ENCODE peak calls at places on chromosome 20, in nine cellular contexts. U is stomach, P is vagina, W is Peyer's patch, H is HepG2, I is breast epithelium, L is A549, M is spleen, R is esophagus muscularis mucosa. A is an unnamed sample.

GRCh38 chr20:41361757-41362747 is 4.6 kb downstream of the EMILIN3 start:
- DNase-seq in U (no peak), P (no peak), W (peak; percentile 47), H (no peak), I (no peak), L (no peak), M (peak; percentile 64), R (no peak), A (peak; percentile 50)

GRCh38 chr20:20955837-20956236 is 150.3 kb downstream of the LINC00237 start:
- DNase-seq in U (no peak), P (no peak), W (no peak), H (no peak), I (no peak), L (no peak), M (no peak), R (no peak), A (no peak)

GRCh38 chr20:41571006-41571405 is 47.2 kb downstream of the CHD6 start:
- DNase-seq in U (no peak), P (no peak), W (no peak), H (no peak), I (no peak), L (no peak), M (no peak), R (no peak), A (no peak)

GRCh38 chr20:35788796-35789195 is 17.0 kb downstream of the PHF20 start:
- DNase-seq in U (no peak), P (no peak), W (no peak), H (no peak), I (no peak), L (no peak), M (peak; percentile 6), R (no peak), A (no peak)

GRCh38 chr20:10060223-10060622 is 25.4 kb downstream of the ANKEF1 start:
- DNase-seq in U (no peak), P (no peak), W (no peak), H (no peak), I (no peak), L (no peak), M (no peak), R (no peak), A (no peak)

GRCh38 chr20:50815162-50815989 is 20.5 kb downstream of the BCAS4 start:
- DNase-seq in U (no peak), P (no peak), W (no peak), H (no peak), I (no peak), L (no peak), M (no peak), R (no peak), A (no peak)

GRCh38 chr20:5652626-5653573 is 97.3 kb upstream of the SHLD1 start:
- DNase-seq in U (no peak), P (no peak), W (no peak), H (no peak), I (no peak), L (peak; percentile 88), M (no peak), R (no peak), A (no peak)

GRCh38 chr20:5215592-5216304 is 88.9 kb downstream of the CDS2 start:
- DNase-seq in U (no peak), P (no peak), W (no peak), H (no peak), I (no peak), L (no peak), M (no peak), R (no peak), A (no peak)

GRCh38 chr20:49750611-49751396 is 37.1 kb upstream of the B4GALT5 start:
- DNase-seq in U (no peak), P (no peak), W (no peak), H (no peak), I (no peak), L (no peak), M (peak; percentile 80), R (no peak), A (peak; percentile 28)

GRCh38 chr20:8242066-8242465 is 110.0 kb downstream of the PLCB1 start:
- DNase-seq in U (no peak), P (no peak), W (no peak), H (no peak), I (no peak), L (no peak), M (no peak), R (no peak), A (no peak)

GRCh38 chr20:23357767-23358562 is 4.0 kb upstream of the GZF1 start:
- DNase-seq in U (peak; percentile 100), P (peak; percentile 100), W (peak; percentile 100), H (peak; percentile 98), I (peak; percentile 100), L (peak; percentile 100), M (peak; percentile 100), R (peak; percentile 100), A (peak; percentile 100)

GRCh38 chr20:23095504-23095903 is 9.4 kb upstream of the CD93 start:
- DNase-seq in U (no peak), P (no peak), W (no peak), H (no peak), I (no peak), L (no peak), M (no peak), R (no peak), A (no peak)

GRCh38 chr20:41308726-41309413 is 8.7 kb downstream of the ZHX3 start:
- DNase-seq in U (no peak), P (no peak), W (no peak), H (no peak), I (no peak), L (no peak), M (no peak), R (no peak), A (no peak)

GRCh38 chr20:32012159-32012682 is 2.0 kb downstream of the CCM2L start:
- DNase-seq in U (no peak), P (no peak), W (no peak), H (no peak), I (no peak), L (no peak), M (peak; percentile 2), R (no peak), A (no peak)
- H3K27ac ChIP-seq in U (no peak overlapping the region), P (no peak overlapping the region), W (no peak overlapping the region), H (no peak overlapping the region), I (no peak overlapping the region), L (no peak overlapping the region), M (peak overlapping the region; percentile 87), R (no peak overlapping the region), A (no peak overlapping the region)

GRCh38 chr20:29349836-29350235 is 1907.6 kb upstream of the DEFB115 start:
- DNase-seq in U (no peak), P (no peak), W (no peak), H (no peak), I (no peak), L (no peak), M (no peak), R (no peak), A (no peak)
- H3K9me3 ChIP-seq in U (no peaks in the 10 kb centered on the region), P (no peaks in the 10 kb centered on the region), W (no peaks in the 10 kb centered on the region), H (peaks cover 49% of the 10 kb centered on the region), I (peaks cover 15% of the 10 kb centered on the region), L (no peaks in the 10 kb centered on the region), M (no peaks in the 10 kb centered on the region), R (peaks cover 4% of the 10 kb centered on the region), A (no peaks in the 10 kb centered on the region)

DNA sequence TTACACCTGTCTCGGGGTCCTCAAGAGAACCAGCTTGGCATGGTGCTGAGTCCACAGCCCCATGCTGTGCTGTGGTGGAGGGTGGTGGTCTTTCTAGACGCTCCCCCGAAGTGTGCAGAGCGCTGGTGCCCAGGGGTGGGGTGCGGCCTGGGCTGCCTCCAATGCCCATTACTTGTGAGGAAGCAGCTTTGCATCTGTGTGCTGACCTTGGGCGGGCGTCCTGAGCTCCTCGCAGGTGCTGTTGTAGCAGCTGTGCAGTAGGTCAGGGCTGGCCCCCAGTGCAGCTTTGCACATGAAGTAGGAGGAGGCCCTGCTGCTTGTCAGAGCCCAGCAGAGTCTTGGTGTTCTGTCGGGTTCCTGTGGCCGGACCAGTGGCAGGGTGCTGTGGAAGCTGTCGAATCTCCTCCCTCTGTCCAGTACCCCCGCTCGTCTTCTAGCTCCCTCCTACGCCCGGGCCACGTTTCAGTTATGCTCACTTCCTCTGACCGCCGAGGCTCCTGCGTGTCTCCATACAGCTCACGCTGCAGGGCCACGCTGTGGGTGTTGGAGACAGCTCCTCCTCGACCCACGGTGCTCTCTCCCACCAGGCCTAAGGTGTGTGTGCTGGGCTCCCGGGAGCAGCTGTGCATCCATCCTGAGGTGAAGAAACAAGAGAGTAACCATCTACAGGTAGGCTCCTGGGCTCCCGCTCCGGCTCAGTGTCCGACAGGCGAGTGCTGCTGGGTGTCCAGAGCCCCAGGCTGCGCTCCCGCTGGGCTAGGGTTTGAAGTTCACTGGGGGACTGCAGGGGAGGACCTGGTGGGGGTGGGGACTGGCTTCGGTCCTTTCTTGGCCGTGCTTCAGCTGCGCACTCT is 4.1 kb downstream of the RTEL1 start:
- DNase-seq in U (no peak), P (no peak), W (no peak), H (no peak), I (no peak), L (no peak), M (no peak), R (no peak), A (no peak)
- TF ChIP-seq POLR2A in U (no peak), P (no peak), W (no peak), H (no peak), I (no peak), L (no peak), M (no peak), R (no peak), A (no peak)

DNA sequence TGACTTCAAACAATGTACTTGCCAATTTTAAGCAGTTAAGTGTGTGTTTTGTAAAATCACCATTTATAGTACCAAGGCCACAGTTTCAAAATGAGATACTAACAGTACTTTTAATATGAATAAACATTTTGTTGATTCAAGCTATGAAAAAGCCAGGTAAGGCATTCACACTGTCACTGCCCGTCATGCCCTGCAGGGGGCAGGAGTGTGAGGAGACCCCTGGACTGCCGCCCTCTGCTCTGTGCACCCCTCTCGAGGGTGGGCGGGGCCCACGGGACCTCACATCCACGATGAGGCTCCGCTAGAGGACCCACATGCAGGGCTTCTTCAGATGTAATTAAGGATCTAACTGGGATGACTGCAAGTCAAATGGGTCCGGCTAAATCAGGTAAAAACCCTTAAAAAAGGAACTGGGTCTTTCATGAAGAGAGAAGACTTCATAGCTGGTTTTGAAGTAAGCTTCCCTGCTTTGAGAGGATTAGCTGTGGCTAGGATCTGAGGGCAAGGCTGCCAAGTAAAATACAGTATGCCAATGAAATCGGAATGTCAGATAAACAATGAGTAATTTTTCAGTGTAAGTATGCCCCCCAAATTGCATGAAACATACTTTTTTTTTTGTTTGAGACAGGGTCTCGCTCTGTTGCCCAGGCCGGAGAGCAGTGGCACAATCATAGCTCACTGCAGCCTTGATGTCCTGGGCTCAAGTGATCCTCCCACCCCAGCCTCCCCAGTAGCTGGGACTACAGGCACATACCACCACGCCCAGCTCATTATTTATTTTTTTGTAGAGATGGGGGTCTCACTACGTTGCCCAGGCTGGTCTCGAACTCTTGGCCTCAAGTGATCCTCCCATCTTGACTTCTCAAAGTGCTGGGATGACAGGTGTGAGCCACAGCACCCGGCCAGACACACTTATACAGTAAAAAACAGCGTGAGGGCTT is 18.7 kb downstream of the DIDO1 start:
- DNase-seq in U (no peak), P (no peak), W (no peak), H (peak; percentile 58), I (no peak), L (no peak), M (no peak), R (no peak), A (no peak)
- H3K27ac ChIP-seq in U (no peak overlapping the region), P (no peak overlapping the region), W (no peak overlapping the region), H (no peak overlapping the region), I (no peak overlapping the region), L (no peak overlapping the region), M (no peak overlapping the region), R (no peak overlapping the region), A (no peak overlapping the region)